ENCODE peak calls at places on chromosome 22, in eight cellular contexts. D is activated CD4-positive, CD25-positive, alpha-beta regulatory T cell; M is Peyer's patch; B is central memory CD4-positive, alpha-beta T cell; Y is fibroblast of the aortic adventitia; N is astrocyte; S is thyroid gland; E is NCI-H1436 treated with DMSO at 0.1 percent for 48 hours. V is an unnamed sample.

GRCh38 chr22:46290843-46291785 is 5.6 kb upstream of the GTSE1 start:
- DNase-seq in Y (no peak), N (no peak), D (no peak), E (no peak), B (no peak), S (no peak), M (no peak), V (peak)

GRCh38 chr22:37639771-37640590 is 512 bp downstream of the SH3BP1 start:
- DNase-seq in M (peak), N (no peak), E (no peak), Y (no peak), B (no peak), D (no peak), S (no peak), V (no peak)

GRCh38 chr22:50192056-50192824 is 6.5 kb downstream of the TRABD start:
- DNase-seq in N (no peak), B (no peak), D (no peak), E (no peak), Y (no peak), S (no peak), M (peak), V (no peak)

GRCh38 chr22:39026509-39027150 is 5.7 kb downstream of the APOBEC3D start:
- DNase-seq in B (no peak), Y (no peak), E (no peak), N (no peak), S (no peak), D (no peak), M (no peak), V (no peak)

GRCh38 chr22:36360871-36361383 is 26.8 kb downstream of the MYH9 start:
- DNase-seq in B (no peak), E (no peak), N (peak), D (no peak), M (no peak), S (peak), Y (peak), V (no peak)

GRCh38 chr22:47928626-47929025 is 1166.2 kb downstream of the TBC1D22A start:
- DNase-seq in Y (no peak), E (no peak), M (no peak), N (no peak), D (no peak), S (peak), B (no peak), V (no peak)

GRCh38 chr22:47279337-47279736 is 516.9 kb downstream of the TBC1D22A start:
- DNase-seq in Y (no peak), D (no peak), S (no peak), N (no peak), M (no peak), E (no peak), B (no peak), V (no peak)

GRCh38 chr22:38305481-38306448 is 11.5 kb downstream of the CSNK1E start:
- DNase-seq in M (peak), Y (peak), B (peak), D (no peak), S (peak), N (peak), E (no peak), V (peak)

GRCh38 chr22:36405671-36406070 is 17.9 kb upstream of the MYH9 start:
- DNase-seq in E (no peak), B (peak), D (no peak), S (peak), Y (no peak), N (no peak), M (peak), V (peak)

GRCh38 chr22:37048133-37048532 is 3.4 kb upstream of the KCTD17 start:
- DNase-seq in E (no peak), B (no peak), N (no peak), D (no peak), M (no peak), Y (no peak), S (no peak), V (no peak)

V was measured in immature natural killer cell.